ENCODE peak calls at places on chromosomes 5 and 9, in six cellular contexts. One of them, this sample, is unnamed.

GRCh38 chr5:113218200-113218599 is 216.6 kb downstream of the TSSK1B start:
- DNase-seq in GM13976: no peak
- DNase-seq in stimulated activated CD4-positive, alpha-beta T cell treated with anti-CD3 and anti-CD28 coated beads, Interleukin-2, amount 100 ng/mL, for 48 hours: no peak
- DNase-seq in HuH-7: peak
- DNase-seq in A549: no peak
- DNase-seq in CD8-positive, alpha-beta memory T cell: no peak
- DNase-seq in this sample: no peak

GRCh38 chr9:91949293-91949945 is 609 bp downstream of the ROR2 start:
- DNase-seq in GM13976: no peak
- DNase-seq in stimulated activated CD4-positive, alpha-beta T cell treated with anti-CD3 and anti-CD28 coated beads, Interleukin-2, amount 100 ng/mL, for 48 hours: no peak
- DNase-seq in HuH-7: no peak
- DNase-seq in A549: no peak
- DNase-seq in CD8-positive, alpha-beta memory T cell: no peak
- DNase-seq in this sample: no peak

GRCh38 chr9:33180526-33181184 is 13.5 kb upstream of the B4GALT1 start:
- DNase-seq in GM13976: no peak
- DNase-seq in stimulated activated CD4-positive, alpha-beta T cell treated with anti-CD3 and anti-CD28 coated beads, Interleukin-2, amount 100 ng/mL, for 48 hours: no peak
- DNase-seq in HuH-7: no peak
- DNase-seq in A549: no peak
- DNase-seq in CD8-positive, alpha-beta memory T cell: no peak
- DNase-seq in this sample: no peak

GRCh38 chr5:75381456-75381855 is 44.4 kb downstream of the HMGCR start:
- DNase-seq in GM13976: no peak
- DNase-seq in stimulated activated CD4-positive, alpha-beta T cell treated with anti-CD3 and anti-CD28 coated beads, Interleukin-2, amount 100 ng/mL, for 48 hours: no peak
- DNase-seq in HuH-7: no peak
- DNase-seq in A549: no peak
- DNase-seq in CD8-positive, alpha-beta memory T cell: no peak
- DNase-seq in this sample: no peak

GRCh38 chr9:133980864-133981588 is 11.1 kb downstream of the VAV2 start:
- DNase-seq in GM13976: no peak
- DNase-seq in stimulated activated CD4-positive, alpha-beta T cell treated with anti-CD3 and anti-CD28 coated beads, Interleukin-2, amount 100 ng/mL, for 48 hours: no peak
- DNase-seq in HuH-7: no peak
- DNase-seq in A549: no peak
- DNase-seq in CD8-positive, alpha-beta memory T cell: no peak
- DNase-seq in this sample: no peak

GRCh38 chr9:19925674-19926503 is 137.1 kb upstream of the SLC24A2 start:
- DNase-seq in GM13976: peak
- DNase-seq in stimulated activated CD4-positive, alpha-beta T cell treated with anti-CD3 and anti-CD28 coated beads, Interleukin-2, amount 100 ng/mL, for 48 hours: peak
- DNase-seq in HuH-7: peak
- DNase-seq in A549: peak
- DNase-seq in CD8-positive, alpha-beta memory T cell: peak
- DNase-seq in this sample: no peak

GRCh38 chr5:88837817-88838216 is 45.2 kb downstream of the MEF2C start:
- DNase-seq in GM13976: no peak
- DNase-seq in stimulated activated CD4-positive, alpha-beta T cell treated with anti-CD3 and anti-CD28 coated beads, Interleukin-2, amount 100 ng/mL, for 48 hours: no peak
- DNase-seq in HuH-7: no peak
- DNase-seq in A549: no peak
- DNase-seq in CD8-positive, alpha-beta memory T cell: no peak
- DNase-seq in this sample: no peak

GRCh38 chr5:149210229-149210628 is 61.4 kb upstream of the AFAP1L1 start:
- DNase-seq in GM13976: no peak
- DNase-seq in stimulated activated CD4-positive, alpha-beta T cell treated with anti-CD3 and anti-CD28 coated beads, Interleukin-2, amount 100 ng/mL, for 48 hours: no peak
- DNase-seq in HuH-7: no peak
- DNase-seq in A549: peak
- DNase-seq in CD8-positive, alpha-beta memory T cell: no peak
- DNase-seq in this sample: no peak